ENCODE peak calls at places on chromosomes 7 and 10, in ten cellular contexts. D, Y, F, N, R, M, U, X, G and K are unnamed samples.

GRCh38 chr10:125144209-125144608 is 16.2 kb downstream of the CTBP2 start:
- DNase-seq in D (no peak), Y (no peak), F (no peak), N (no peak), R (no peak), M (no peak), U (no peak), X (no peak), G (no peak), K (no peak)

GRCh38 chr10:117168135-117168674 is 29.1 kb upstream of the KCNK18 start:
- DNase-seq in D (peak; percentile 75), Y (peak; percentile 60), F (peak; percentile 72), N (peak; percentile 73), R (peak; percentile 22), M (no peak), U (peak; percentile 93), X (no peak), G (peak; percentile 88), K (peak; percentile 89)

GRCh38 chr10:51960494-51960895 is 261.1 kb upstream of the CSTF2T start:
- DNase-seq in D (no peak), Y (peak; percentile 77), F (peak; percentile 14), N (no peak), R (no peak), M (peak; percentile 87), U (no peak), X (peak; percentile 33), G (peak; percentile 35), K (no peak)

GRCh38 chr10:65602182-65602865 is 1323.5 kb upstream of the LRRTM3 start:
- DNase-seq in D (no peak), Y (no peak), F (no peak), N (no peak), R (no peak), M (no peak), U (no peak), X (no peak), G (no peak), K (no peak)

GRCh38 chr10:23331567-23332290 is 12.9 kb downstream of the C10orf67 start:
- DNase-seq in D (no peak), Y (peak; percentile 91), F (no peak), N (no peak), R (no peak), M (peak; percentile 81), U (no peak), X (no peak), G (no peak), K (no peak)

GRCh38 chr7:76505168-76506080 is 4.9 kb upstream of the UPK3B start:
- DNase-seq in D (no peak), Y (no peak), F (no peak), N (no peak), R (no peak), M (no peak), U (peak; percentile 75), X (no peak), G (peak; percentile 16), K (no peak)

GRCh38 chr7:44378744-44379143 is 53.4 kb upstream of the CAMK2B start:
- DNase-seq in D (no peak), Y (peak; percentile 90), F (no peak), N (no peak), R (no peak), M (peak; percentile 86), U (no peak), X (peak; percentile 51), G (no peak), K (no peak)

GRCh38 chr10:30835146-30835545 is 196.5 kb downstream of the ZNF438 start:
- DNase-seq in D (no peak), Y (no peak), F (no peak), N (no peak), R (no peak), M (no peak), U (peak; percentile 40), X (no peak), G (no peak), K (no peak)

GRCh38 chr7:17915796-17916195 is 24.5 kb downstream of the SNX13 start:
- DNase-seq in D (no peak), Y (no peak), F (no peak), N (no peak), R (no peak), M (no peak), U (no peak), X (no peak), G (no peak), K (no peak)

GRCh38 chr7:7051221-7051877 is 131.0 kb upstream of the C1GALT1 start:
- DNase-seq in D (no peak), Y (peak; percentile 2), F (peak; percentile 33), N (no peak), R (no peak), M (peak; percentile 2), U (no peak), X (no peak), G (peak; percentile 23), K (no peak)

GRCh38 chr7:74496272-74496671 is 42.6 kb downstream of the GTF2IRD1 start:
- DNase-seq in D (no peak), Y (no peak), F (no peak), N (no peak), R (no peak), M (no peak), U (no peak), X (no peak), G (no peak), K (no peak)

GRCh38 chr7:23383225-23383624 is 84.1 kb downstream of the MALSU1 start:
- DNase-seq in D (no peak), Y (no peak), F (no peak), N (no peak), R (no peak), M (peak; percentile 28), U (no peak), X (no peak), G (no peak), K (no peak)

GRCh38 chr7:6725003-6725402 is 18.3 kb upstream of the ZNF12 start:
- DNase-seq in D (no peak), Y (no peak), F (peak; percentile 76), N (no peak), R (no peak), M (no peak), U (peak; percentile 88), X (no peak), G (peak; percentile 79), K (no peak)

GRCh38 chr7:3309140-3309539 is 8.1 kb downstream of the SDK1 start:
- DNase-seq in D (no peak), Y (peak; percentile 8), F (no peak), N (no peak), R (no peak), M (no peak), U (no peak), X (no peak), G (no peak), K (no peak)

GRCh38 chr7:114086906-114087651 is 168.3 kb upstream of the PPP1R3A start:
- DNase-seq in D (peak; percentile 6), Y (peak; percentile 24), F (peak; percentile 10), N (no peak), R (no peak), M (peak; percentile 56), U (peak; percentile 60), X (no peak), G (peak; percentile 35), K (peak; percentile 33)

GRCh38 chr10:20677340-20677739 is 219.8 kb downstream of the NEBL start:
- DNase-seq in D (no peak), Y (no peak), F (no peak), N (no peak), R (no peak), M (no peak), U (no peak), X (no peak), G (no peak), K (no peak)
- TF ChIP-seq CTCF in D (no peak), Y (no peak), F (no peak), N (no peak), R (no peak), M (no peak), U (no peak), X (no peak), G (no peak), K (no peak)

DNA sequence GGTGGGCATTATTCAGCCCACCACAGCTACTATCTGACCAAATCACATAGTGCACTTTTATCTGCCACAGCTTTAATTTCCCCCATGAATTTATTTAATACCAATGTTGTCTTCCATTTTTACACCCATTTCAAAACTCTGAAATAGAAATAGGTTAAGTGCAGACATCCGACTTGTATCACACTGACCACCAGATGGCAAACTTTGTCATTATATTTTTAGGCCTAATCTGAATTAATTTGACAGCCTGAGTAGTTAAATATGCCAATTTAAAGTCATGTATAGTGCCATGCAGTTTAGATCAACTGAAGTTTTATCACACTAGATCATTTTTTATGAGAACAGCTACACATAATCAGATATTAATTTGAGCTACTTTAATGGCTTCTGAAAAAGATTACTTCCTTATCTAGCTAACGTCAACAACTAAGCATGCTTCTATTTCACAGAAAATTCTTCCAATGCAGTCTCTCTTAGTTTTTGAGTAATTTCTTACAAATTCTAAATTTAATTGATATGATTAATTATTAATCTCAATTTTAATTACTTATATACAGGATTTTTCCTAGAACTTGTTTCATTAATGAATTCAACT is 566.4 kb downstream of the GFRA1 start:
- DNase-seq in D (peak; percentile 4), Y (peak; percentile 37), F (no peak), N (no peak), R (no peak), M (peak; percentile 44), U (no peak), X (no peak), G (no peak), K (no peak)
- TF ChIP-seq CTCF in D (peak; percentile 80), Y (peak; percentile 50), F (no peak), N (peak; percentile 66), R (no peak), M (peak; percentile 49), U (peak; percentile 30), X (peak; percentile 57), G (peak; percentile 38), K (peak; percentile 71)

GRCh38 chr7:122310119-122311021 is 5.8 kb upstream of the FEZF1 start:
- DNase-seq in D (no peak), Y (peak; percentile 21), F (no peak), N (no peak), R (no peak), M (peak; percentile 23), U (no peak), X (no peak), G (no peak), K (peak; percentile 34)
- TF ChIP-seq CTCF in D (no peak), Y (no peak), F (no peak), N (no peak), R (no peak), M (no peak), U (no peak), X (no peak), G (no peak), K (no peak)

DNA sequence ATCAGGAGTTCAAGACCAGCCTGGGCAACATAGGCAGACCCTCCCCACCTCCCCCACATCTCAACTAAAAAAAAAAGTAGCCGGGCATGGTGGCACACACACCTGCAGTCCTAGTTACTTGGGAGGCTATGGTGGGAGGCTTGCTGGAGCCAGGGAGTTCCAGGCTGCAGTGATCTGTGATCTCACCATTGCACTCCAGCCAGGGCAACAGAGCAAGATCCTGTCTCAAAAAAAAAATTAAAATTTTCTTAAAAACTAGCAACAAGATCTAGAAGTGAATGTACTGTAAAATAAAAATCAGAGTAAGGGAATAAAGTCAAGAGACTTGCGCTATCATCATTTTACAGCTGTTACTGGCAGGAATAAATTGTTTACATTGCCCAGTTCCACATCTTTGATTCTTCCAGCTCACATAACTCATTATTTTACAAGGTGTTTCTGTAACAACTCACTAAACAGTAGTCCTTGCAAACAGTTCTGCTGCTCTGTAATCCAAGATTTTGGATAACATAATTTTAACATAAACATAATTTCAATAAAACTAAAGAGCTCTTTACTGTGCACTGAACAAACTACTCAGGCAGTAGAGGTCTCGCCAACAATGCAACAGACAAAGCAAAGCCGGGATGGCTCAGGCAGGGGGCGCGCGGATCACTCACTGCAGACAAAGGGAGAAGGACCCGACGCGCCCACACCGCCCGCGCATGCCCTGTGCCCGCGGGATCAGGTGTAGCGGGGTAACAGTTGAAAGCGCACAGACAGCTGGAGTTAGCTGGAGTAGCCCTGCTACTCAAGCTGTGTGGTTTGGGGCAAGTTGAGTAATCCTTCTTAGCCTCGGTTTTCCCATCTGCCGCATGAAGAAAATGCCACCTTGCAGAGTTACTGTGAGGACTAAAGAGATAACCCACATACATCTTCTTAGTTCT is 73.3 kb upstream of the NFE2L3 start:
- DNase-seq in D (peak; percentile 79), Y (peak; percentile 42), F (peak; percentile 87), N (peak; percentile 46), R (peak; percentile 59), M (no peak), U (peak; percentile 94), X (no peak), G (peak; percentile 61), K (peak; percentile 82)
- TF ChIP-seq CTCF in D (peak; percentile 57), Y (peak; percentile 50), F (peak; percentile 71), N (no peak), R (peak; percentile 18), M (no peak), U (peak; percentile 59), X (peak; percentile 41), G (peak; percentile 40), K (no peak)